ENCODE peak calls at places on chromosomes 12 and 14, in nine cellular contexts. One of them, this sample, is unnamed.

GRCh38 chr12:12560587-12561304 is 1.9 kb downstream of the DUSP16 start:
- DNase-seq in GM23248: peak; percentile 79
- DNase-seq in caudate nucleus: peak; percentile 7
- DNase-seq in stimulated activated CD8-positive, alpha-beta memory T cell treated with anti-CD3 and anti-CD28 coated beads, Interleukin-7, amount 100 ng/mL, for 24 hours: no peak
- DNase-seq in mesothelial cell of epicardium: no peak
- DNase-seq in NCI-H510A treated with DMSO at 0.1 percent for 48 hours: peak; percentile 83
- DNase-seq in kidney tubule cell: peak; percentile 77
- DNase-seq in hippocampal formation: peak; percentile 21
- DNase-seq in NCI-H1694: peak; percentile 44
- DNase-seq in this sample: peak; percentile 65

GRCh38 chr14:31219169-31219568 is 11.6 kb upstream of the HECTD1 start:
- DNase-seq in GM23248: peak; percentile 46
- DNase-seq in caudate nucleus: no peak
- DNase-seq in stimulated activated CD8-positive, alpha-beta memory T cell treated with anti-CD3 and anti-CD28 coated beads, Interleukin-7, amount 100 ng/mL, for 24 hours: no peak
- DNase-seq in mesothelial cell of epicardium: no peak
- DNase-seq in NCI-H510A treated with DMSO at 0.1 percent for 48 hours: no peak
- DNase-seq in kidney tubule cell: no peak
- DNase-seq in hippocampal formation: no peak
- DNase-seq in NCI-H1694: no peak
- DNase-seq in this sample: no peak

GRCh38 chr14:88476825-88477224 is 78.0 kb downstream of the PTPN21 start:
- DNase-seq in GM23248: no peak
- DNase-seq in caudate nucleus: no peak
- DNase-seq in stimulated activated CD8-positive, alpha-beta memory T cell treated with anti-CD3 and anti-CD28 coated beads, Interleukin-7, amount 100 ng/mL, for 24 hours: no peak
- DNase-seq in mesothelial cell of epicardium: no peak
- DNase-seq in NCI-H510A treated with DMSO at 0.1 percent for 48 hours: no peak
- DNase-seq in kidney tubule cell: no peak
- DNase-seq in hippocampal formation: no peak
- DNase-seq in NCI-H1694: no peak
- DNase-seq in this sample: no peak

GRCh38 chr14:24261256-24261968 is 1.6 kb downstream of the TGM1 start:
- DNase-seq in GM23248: no peak
- DNase-seq in caudate nucleus: no peak
- DNase-seq in stimulated activated CD8-positive, alpha-beta memory T cell treated with anti-CD3 and anti-CD28 coated beads, Interleukin-7, amount 100 ng/mL, for 24 hours: no peak
- DNase-seq in mesothelial cell of epicardium: no peak
- DNase-seq in NCI-H510A treated with DMSO at 0.1 percent for 48 hours: no peak
- DNase-seq in kidney tubule cell: no peak
- DNase-seq in hippocampal formation: no peak
- DNase-seq in NCI-H1694: no peak
- DNase-seq in this sample: no peak

GRCh38 chr14:85214471-85214870 is 315.5 kb upstream of the FLRT2 start:
- DNase-seq in GM23248: peak; percentile 41
- DNase-seq in caudate nucleus: no peak
- DNase-seq in stimulated activated CD8-positive, alpha-beta memory T cell treated with anti-CD3 and anti-CD28 coated beads, Interleukin-7, amount 100 ng/mL, for 24 hours: no peak
- DNase-seq in mesothelial cell of epicardium: no peak
- DNase-seq in NCI-H510A treated with DMSO at 0.1 percent for 48 hours: no peak
- DNase-seq in kidney tubule cell: no peak
- DNase-seq in hippocampal formation: no peak
- DNase-seq in NCI-H1694: no peak
- DNase-seq in this sample: no peak

GRCh38 chr12:27505124-27505523 is 18.9 kb upstream of the PPFIBP1 start:
- DNase-seq in GM23248: peak; percentile 83
- DNase-seq in caudate nucleus: no peak
- DNase-seq in stimulated activated CD8-positive, alpha-beta memory T cell treated with anti-CD3 and anti-CD28 coated beads, Interleukin-7, amount 100 ng/mL, for 24 hours: no peak
- DNase-seq in mesothelial cell of epicardium: no peak
- DNase-seq in NCI-H510A treated with DMSO at 0.1 percent for 48 hours: no peak
- DNase-seq in kidney tubule cell: no peak
- DNase-seq in hippocampal formation: no peak
- DNase-seq in NCI-H1694: no peak
- DNase-seq in this sample: no peak

GRCh38 chr12:116365606-116366455 is 88.3 kb upstream of the MED13L start:
- DNase-seq in GM23248: no peak
- DNase-seq in caudate nucleus: no peak
- DNase-seq in stimulated activated CD8-positive, alpha-beta memory T cell treated with anti-CD3 and anti-CD28 coated beads, Interleukin-7, amount 100 ng/mL, for 24 hours: no peak
- DNase-seq in mesothelial cell of epicardium: no peak
- DNase-seq in NCI-H510A treated with DMSO at 0.1 percent for 48 hours: no peak
- DNase-seq in kidney tubule cell: peak; percentile 54
- DNase-seq in hippocampal formation: no peak
- DNase-seq in NCI-H1694: no peak
- DNase-seq in this sample: no peak

GRCh38 chr14:56120091-56120632 is 2.0 kb downstream of the PELI2 start:
- DNase-seq in GM23248: peak; percentile 63
- DNase-seq in caudate nucleus: no peak
- DNase-seq in stimulated activated CD8-positive, alpha-beta memory T cell treated with anti-CD3 and anti-CD28 coated beads, Interleukin-7, amount 100 ng/mL, for 24 hours: no peak
- DNase-seq in mesothelial cell of epicardium: no peak
- DNase-seq in NCI-H510A treated with DMSO at 0.1 percent for 48 hours: peak; percentile 55
- DNase-seq in kidney tubule cell: peak; percentile 28
- DNase-seq in hippocampal formation: no peak
- DNase-seq in NCI-H1694: no peak
- DNase-seq in this sample: no peak

GRCh38 chr14:92460916-92461579 is 52.5 kb upstream of the RIN3 start:
- DNase-seq in GM23248: peak; percentile 89
- DNase-seq in caudate nucleus: no peak
- DNase-seq in stimulated activated CD8-positive, alpha-beta memory T cell treated with anti-CD3 and anti-CD28 coated beads, Interleukin-7, amount 100 ng/mL, for 24 hours: no peak
- DNase-seq in mesothelial cell of epicardium: no peak
- DNase-seq in NCI-H510A treated with DMSO at 0.1 percent for 48 hours: no peak
- DNase-seq in kidney tubule cell: no peak
- DNase-seq in hippocampal formation: no peak
- DNase-seq in NCI-H1694: no peak
- DNase-seq in this sample: peak; percentile 22

GRCh38 chr14:87643005-87643404 is 350.0 kb downstream of the GALC start:
- DNase-seq in GM23248: peak; percentile 10
- DNase-seq in caudate nucleus: no peak
- DNase-seq in stimulated activated CD8-positive, alpha-beta memory T cell treated with anti-CD3 and anti-CD28 coated beads, Interleukin-7, amount 100 ng/mL, for 24 hours: no peak
- DNase-seq in mesothelial cell of epicardium: peak; percentile 25
- DNase-seq in NCI-H510A treated with DMSO at 0.1 percent for 48 hours: peak; percentile 0
- DNase-seq in kidney tubule cell: no peak
- DNase-seq in hippocampal formation: no peak
- DNase-seq in NCI-H1694: peak; percentile 45
- DNase-seq in this sample: no peak

GRCh38 chr14:62462996-62463395 is 582.3 kb downstream of the KCNH5 start:
- DNase-seq in GM23248: no peak
- DNase-seq in caudate nucleus: no peak
- DNase-seq in stimulated activated CD8-positive, alpha-beta memory T cell treated with anti-CD3 and anti-CD28 coated beads, Interleukin-7, amount 100 ng/mL, for 24 hours: no peak
- DNase-seq in mesothelial cell of epicardium: no peak
- DNase-seq in NCI-H510A treated with DMSO at 0.1 percent for 48 hours: no peak
- DNase-seq in kidney tubule cell: no peak
- DNase-seq in hippocampal formation: no peak
- DNase-seq in NCI-H1694: no peak
- DNase-seq in this sample: no peak

This sample was measured in left colon.